ENCODE peak calls at places on chromosomes 11 and 22, in five cellular contexts. E is T-cell; V is activated T-cell treated with anti-CD3 and anti-CD28 coated beads, Interleukin-2, amount 50 U/mL, for 72 hours; B is cardiac muscle cell; Q is AG08396. W is an unnamed sample.

GRCh38 chr11:702731-703461 is 3.1 kb upstream of the EPS8L2 start:
- DNase-seq in E (no peak), V (no peak), B (no peak), Q (no peak), W (no peak)

GRCh38 chr11:69475866-69476714 is 5.4 kb upstream of the LINC01488 start:
- DNase-seq in E (no peak), V (no peak), B (no peak), Q (no peak), W (no peak)

GRCh38 chr11:73426184-73426845 is 50.1 kb downstream of the RELT start:
- DNase-seq in E (no peak), V (no peak), B (peak; percentile 53), Q (no peak), W (no peak)

GRCh38 chr11:107780136-107780535 is 68.3 kb upstream of the SLN start:
- DNase-seq in E (no peak), V (no peak), B (no peak), Q (no peak), W (no peak)

GRCh38 chr11:102630598-102631448 is 5.7 kb upstream of the MMP20 start:
- DNase-seq in E (no peak), V (no peak), B (no peak), Q (no peak), W (no peak)

GRCh38 chr11:117941163-117941707 is 12.0 kb upstream of the TMPRSS13 start:
- DNase-seq in E (no peak), V (no peak), B (no peak), Q (no peak), W (no peak)

GRCh38 chr22:47168900-47169800 is 406.7 kb downstream of the TBC1D22A start:
- DNase-seq in E (no peak), V (no peak), B (no peak), Q (peak; percentile 61), W (peak; percentile 3)

GRCh38 chr11:119758291-119758690 is 29.3 kb upstream of the NECTIN1 start:
- DNase-seq in E (no peak), V (no peak), B (no peak), Q (no peak), W (no peak)

GRCh38 chr22:25050566-25050965 is 98.0 kb downstream of the KIAA1671 start:
- DNase-seq in E (no peak), V (no peak), B (no peak), Q (no peak), W (no peak)

GRCh38 chr11:131491503-131491902 is 121.1 kb downstream of the NTM start:
- DNase-seq in E (no peak), V (no peak), B (no peak), Q (peak; percentile 15), W (no peak)

GRCh38 chr22:17988800-17989513 is 35.4 kb downstream of the MICAL3 start:
- DNase-seq in E (no peak), V (no peak), B (no peak), Q (no peak), W (no peak)

GRCh38 chr11:28105869-28106268 is 2.1 kb downstream of the KIF18A start:
- DNase-seq in E (no peak), V (no peak), B (no peak), Q (no peak), W (no peak)

GRCh38 chr11:4697583-4697982 is at the start of gene OR51E2:
- DNase-seq in E (no peak), V (no peak), B (no peak), Q (peak; percentile 18), W (no peak)

GRCh38 chr11:115168229-115168671 is 336.0 kb downstream of the CADM1 start:
- DNase-seq in E (no peak), V (no peak), B (no peak), Q (peak; percentile 26), W (no peak)